ENCODE peak calls at places on chromosomes 13 and 19, in five cellular contexts. Q is type B pancreatic cell, N is right lobe of liver, D is fibroblast of the aortic adventitia, L is uterus. B is an unnamed sample.

GRCh38 chr19:23343434-23344010 is 51.7 kb downstream of the ZNF91 start:
- DNase-seq in Q (no peak), N (no peak), D (no peak), L (no peak), B (no peak)

GRCh38 chr13:26946675-26947342 is 186.2 kb upstream of the GPR12 start:
- DNase-seq in Q (no peak), N (no peak), D (peak), L (no peak), B (no peak)

GRCh38 chr13:23856008-23856750 is 33.0 kb downstream of the MIPEP start:
- DNase-seq in Q (no peak), N (no peak), D (no peak), L (no peak), B (no peak)

GRCh38 chr13:53311561-53311960 is 282.9 kb downstream of the OLFM4 start:
- DNase-seq in Q (no peak), N (no peak), D (no peak), L (no peak), B (no peak)

GRCh38 chr13:40961224-40961623 is 57.9 kb downstream of the ELF1 start:
- DNase-seq in Q (no peak), N (no peak), D (no peak), L (no peak), B (no peak)

GRCh38 chr19:15915109-15915508 is 17.2 kb upstream of the CYP4F2 start:
- DNase-seq in Q (no peak), N (no peak), D (no peak), L (no peak), B (no peak)

GRCh38 chr13:113275387-113275786 is 21.7 kb upstream of the LAMP1 start:
- DNase-seq in Q (no peak), N (peak), D (peak), L (no peak), B (no peak)

GRCh38 chr13:99958402-99959126 is 13.0 kb downstream of the ZIC5 start:
- DNase-seq in Q (no peak), N (no peak), D (no peak), L (no peak), B (no peak)

GRCh38 chr19:5166262-5166661 is 174.3 kb downstream of the PTPRS start:
- DNase-seq in Q (no peak), N (no peak), D (peak), L (no peak), B (no peak)

GRCh38 chr13:20405691-20406090 is 120.0 kb downstream of the CRYL1 start:
- DNase-seq in Q (peak), N (no peak), D (no peak), L (no peak), B (peak)

GRCh38 chr13:76331948-76332712 is 554.1 kb downstream of the KCTD12 start:
- DNase-seq in Q (no peak), N (no peak), D (peak), L (no peak), B (no peak)

GRCh38 chr19:47013041-47013517 is 6.6 kb upstream of the NPAS1 start:
- DNase-seq in Q (peak), N (peak), D (peak), L (peak), B (peak)

GRCh38 chr19:13979224-13979623 is 26.9 kb downstream of the RFX1 start:
- DNase-seq in Q (no peak), N (no peak), D (no peak), L (no peak), B (no peak)

GRCh38 chr13:52707375-52707774 is 32.2 kb downstream of the CNMD start:
- DNase-seq in Q (no peak), N (no peak), D (no peak), L (no peak), B (no peak)

GRCh38 chr19:8335343-8336071 is 7.6 kb downstream of the KANK3 start:
- DNase-seq in Q (no peak), N (no peak), D (no peak), L (no peak), B (no peak)
- TF ChIP-seq CTCF in Q (peak), N (no peak), D (no peak), L (no peak), B (peak)

GRCh38 chr19:12141405-12141736 is 1.2 kb upstream of the ZNF20 start:
- DNase-seq in Q (no peak), N (no peak), D (no peak), L (no peak), B (no peak)
- TF ChIP-seq CTCF in Q (peak), N (no peak), D (no peak), L (no peak), B (no peak)

GRCh38 chr19:48921721-48922500 is 11.6 kb upstream of the DHDH start:
- DNase-seq in Q (no peak), N (no peak), D (no peak), L (no peak), B (no peak)
- TF ChIP-seq CTCF in Q (no peak), N (no peak), D (no peak), L (no peak), B (no peak)

DNA sequence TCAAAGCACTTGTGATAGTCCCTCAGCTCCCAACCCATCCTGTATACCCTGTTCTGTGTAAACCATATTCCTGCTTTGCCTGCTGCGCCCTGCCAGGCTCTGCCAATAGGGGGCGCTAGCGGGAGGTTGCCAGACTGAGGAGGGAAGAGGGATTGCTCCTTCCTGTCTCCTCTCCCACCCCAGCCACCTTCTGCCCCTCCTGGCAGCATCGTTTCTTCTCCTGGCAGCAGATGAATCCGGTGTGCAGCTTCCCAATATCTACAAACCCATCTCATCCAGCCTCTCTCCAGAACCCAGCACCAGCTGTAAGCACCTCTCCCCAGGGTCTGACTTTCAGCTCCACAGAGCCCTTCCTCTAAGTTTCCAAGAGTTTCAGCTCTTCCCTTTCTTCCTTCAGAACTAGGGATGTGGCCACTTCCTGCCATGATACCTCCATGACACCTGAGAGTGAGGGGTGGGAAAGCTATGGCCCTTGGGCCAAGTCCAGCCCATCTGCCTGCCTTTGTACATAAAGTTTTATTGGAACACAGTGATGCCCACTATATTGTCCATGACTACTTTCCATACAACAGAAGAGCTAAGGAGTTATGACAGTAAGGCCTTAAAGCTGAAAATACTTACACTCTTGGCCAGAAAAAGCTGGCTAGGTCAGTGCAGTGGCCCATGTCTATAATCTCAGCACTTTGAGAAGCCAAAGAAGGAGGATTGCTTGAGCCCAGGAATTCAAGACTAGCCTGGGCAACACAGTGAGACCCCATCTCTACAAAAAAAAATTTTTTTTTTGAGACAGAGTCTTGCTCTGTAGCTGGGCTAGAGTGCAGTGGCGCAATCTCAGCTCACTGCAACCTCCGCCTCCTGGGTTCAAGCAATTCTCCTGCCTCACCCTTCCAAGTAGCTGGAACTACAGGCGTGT is 34.5 kb upstream of the ATP1A3 start:
- DNase-seq in Q (no peak), N (no peak), D (no peak), L (no peak), B (no peak)
- TF ChIP-seq CTCF in Q (peak), N (peak), D (peak), L (no peak), B (peak)

GRCh38 chr19:31347356-31347755 is 1.9 kb downstream of the TSHZ3 start:
- DNase-seq in Q (no peak), N (no peak), D (peak), L (no peak), B (no peak)
- TF ChIP-seq CTCF in Q (no peak), N (no peak), D (no peak), L (no peak), B (no peak)

DNA sequence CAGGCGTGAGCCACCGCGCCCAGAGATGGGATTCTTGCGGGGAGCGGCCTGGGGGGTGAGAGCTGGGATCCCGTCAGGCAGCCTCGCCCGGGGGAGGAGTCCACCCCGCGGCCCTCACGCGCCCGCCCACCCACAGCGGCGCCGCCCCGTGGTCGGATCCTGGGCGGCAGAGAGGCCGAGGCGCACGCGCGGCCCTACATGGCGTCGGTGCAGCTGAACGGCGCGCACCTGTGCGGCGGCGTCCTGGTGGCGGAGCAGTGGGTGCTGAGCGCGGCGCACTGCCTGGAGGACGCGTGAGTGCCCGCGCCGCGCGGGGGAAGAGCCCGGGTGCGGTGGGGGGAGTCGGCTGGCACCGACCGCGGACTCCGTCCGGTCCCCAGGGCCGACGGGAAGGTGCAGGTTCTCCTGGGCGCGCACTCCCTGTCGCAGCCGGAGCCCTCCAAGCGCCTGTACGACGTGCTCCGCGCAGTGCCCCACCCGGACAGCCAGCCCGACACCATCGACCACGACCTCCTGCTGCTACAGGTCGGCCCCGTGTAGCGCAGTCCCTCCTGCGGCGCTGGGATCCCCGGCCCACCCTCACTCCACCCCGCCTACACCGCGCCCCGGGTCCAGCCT is 1.1 kb downstream of the CFD start:
- DNase-seq in Q (no peak), N (no peak), D (peak), L (no peak), B (peak)
- TF ChIP-seq CTCF in Q (peak), N (peak), D (peak), L (no peak), B (peak)

GRCh38 chr19:2462635-2463421 is 6.1 kb upstream of the LMNB2 start:
- DNase-seq in Q (no peak), N (peak), D (peak), L (peak), B (peak)

GRCh38 chr19:2464389-2464788 is 7.6 kb upstream of the LMNB2 start:
- DNase-seq in Q (no peak), N (no peak), D (no peak), L (no peak), B (no peak)

GRCh38 chr19:2460245-2460644 is 3.5 kb upstream of the LMNB2 start:
- DNase-seq in Q (no peak), N (no peak), D (no peak), L (no peak), B (no peak)

GRCh38 chr19:2458054-2458453 is 1.3 kb upstream of the LMNB2 start:
- DNase-seq in Q (no peak), N (no peak), D (no peak), L (no peak), B (no peak)

DNA sequence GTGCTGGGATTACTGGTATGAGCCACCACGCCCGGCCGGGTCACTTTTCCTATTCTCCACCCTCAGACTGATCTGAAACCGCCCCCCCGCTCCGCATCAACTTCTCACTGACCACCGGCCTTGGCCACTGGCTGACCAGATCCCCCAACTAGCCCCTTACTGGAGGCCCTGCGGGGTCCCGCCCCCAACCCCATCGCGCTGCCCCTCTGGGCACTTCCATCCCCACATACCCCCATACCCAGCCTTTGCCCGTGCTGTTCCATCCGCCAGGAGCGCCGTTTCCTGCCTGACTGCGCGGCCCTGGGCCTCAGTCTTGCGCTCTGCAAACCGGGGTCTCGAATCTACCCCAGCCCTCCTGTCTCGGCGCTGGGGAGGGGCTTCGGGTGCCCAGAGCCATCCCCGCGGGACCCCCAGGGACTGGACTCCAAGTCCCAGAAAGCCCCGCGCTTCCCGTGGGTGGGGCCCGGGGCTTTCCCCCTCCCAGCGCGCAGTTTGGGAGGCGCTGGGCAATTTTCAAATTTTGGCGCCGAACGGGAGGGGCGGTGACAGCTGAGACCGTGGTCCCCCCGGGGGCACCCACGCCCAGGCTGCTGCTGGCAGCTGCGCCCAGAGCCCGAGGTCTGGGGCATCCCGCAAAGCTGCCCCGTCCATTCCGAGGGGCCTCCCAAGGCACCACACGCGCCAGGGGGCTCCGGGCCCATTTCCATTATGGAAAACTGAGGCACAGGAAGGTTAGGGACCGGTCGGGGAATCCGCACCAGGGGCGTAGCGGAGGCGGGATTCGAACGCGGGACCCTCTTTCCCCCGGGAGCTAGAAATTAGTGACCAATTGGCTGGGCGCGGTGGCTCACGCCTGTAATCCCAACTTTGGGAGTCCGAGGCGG is 5.2 kb upstream of the LMNB2 start:
- DNase-seq in Q (no peak), N (peak), D (peak), L (no peak), B (peak)
- TF ChIP-seq CTCF in Q (no peak), N (no peak), D (peak), L (no peak), B (peak)

GRCh38 chr19:41708481-41708880 is at the start of gene CEACAM5:
- DNase-seq in Q (peak), N (no peak), D (no peak), L (no peak), B (peak)

GRCh38 chr19:41707871-41708371 is 505 bp upstream of the CEACAM5 start:
- DNase-seq in Q (peak), N (no peak), D (no peak), L (no peak), B (no peak)

GRCh38 chr19:41707502-41707812 is 969 bp upstream of the CEACAM5 start:
- DNase-seq in Q (peak), N (peak), D (no peak), L (no peak), B (no peak)

GRCh38 chr19:41705393-41706174 is 2.8 kb upstream of the CEACAM5 start:
- DNase-seq in Q (peak), N (peak), D (no peak), L (no peak), B (no peak)

DNA sequence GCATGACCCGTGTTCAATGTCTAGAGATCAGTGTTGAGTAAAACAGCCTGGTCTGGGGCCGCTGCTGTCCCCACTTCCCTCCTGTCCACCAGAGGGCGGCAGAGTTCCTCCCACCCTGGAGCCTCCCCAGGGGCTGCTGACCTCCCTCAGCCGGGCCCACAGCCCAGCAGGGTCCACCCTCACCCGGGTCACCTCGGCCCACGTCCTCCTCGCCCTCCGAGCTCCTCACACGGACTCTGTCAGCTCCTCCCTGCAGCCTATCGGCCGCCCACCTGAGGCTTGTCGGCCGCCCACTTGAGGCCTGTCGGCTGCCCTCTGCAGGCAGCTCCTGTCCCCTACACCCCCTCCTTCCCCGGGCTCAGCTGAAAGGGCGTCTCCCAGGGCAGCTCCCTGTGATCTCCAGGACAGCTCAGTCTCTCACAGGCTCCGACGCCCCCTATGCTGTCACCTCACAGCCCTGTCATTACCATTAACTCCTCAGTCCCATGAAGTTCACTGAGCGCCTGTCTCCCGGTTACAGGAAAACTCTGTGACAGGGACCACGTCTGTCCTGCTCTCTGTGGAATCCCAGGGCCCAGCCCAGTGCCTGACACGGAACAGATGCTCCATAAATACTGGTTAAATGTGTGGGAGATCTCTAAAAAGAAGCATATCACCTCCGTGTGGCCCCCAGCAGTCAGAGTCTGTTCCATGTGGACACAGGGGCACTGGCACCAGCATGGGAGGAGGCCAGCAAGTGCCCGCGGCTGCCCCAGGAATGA is 1.5 kb upstream of the CEACAM5 start:
- DNase-seq in Q (peak), N (peak), D (no peak), L (no peak), B (no peak)
- TF ChIP-seq CTCF in Q (peak), N (peak), D (peak), L (no peak), B (peak)

DNA sequence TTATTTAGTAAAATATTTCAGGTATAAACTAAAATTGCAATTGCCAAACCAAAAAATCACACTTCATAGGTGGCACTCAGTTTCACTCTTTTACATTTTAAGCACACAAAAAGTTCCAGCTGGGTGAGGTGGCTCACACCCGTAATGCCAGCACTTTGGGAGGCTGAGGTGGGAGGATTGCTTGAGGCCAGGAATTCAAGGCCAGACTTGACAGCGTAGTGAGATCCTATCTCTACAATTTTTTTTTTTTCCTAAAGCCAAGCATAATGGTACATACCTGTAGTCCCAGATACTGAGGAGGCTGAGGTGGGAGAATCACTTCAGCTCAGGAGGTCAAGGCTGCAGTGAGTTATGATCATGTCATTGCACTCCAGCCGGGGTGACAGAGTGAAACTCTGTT is 20.6 kb upstream of the SLC46A3 start:
- DNase-seq in Q (no peak), N (no peak), D (no peak), L (no peak), B (no peak)
- TF ChIP-seq CTCF in Q (no peak), N (no peak), D (no peak), L (no peak), B (no peak)